ENCODE peak calls at places on chromosomes 3 and 15, in five cellular contexts. One of them, this sample, is unnamed.

GRCh38 chr3:53162672-53163458 is 1.9 kb downstream of the PRKCD start:
- DNase-seq in mesendoderm: peak; percentile 40
- DNase-seq in H1: no peak
- DNase-seq in IMR-90: no peak
- DNase-seq in neuronal stem cell: no peak
- DNase-seq in this sample: no peak

GRCh38 chr3:105274958-105275357 is 91.8 kb upstream of the ALCAM start:
- DNase-seq in IMR-90: peak; percentile 49
- DNase-seq in H1: no peak
- DNase-seq in neuronal stem cell: no peak
- DNase-seq in mesendoderm: no peak
- DNase-seq in this sample: no peak

GRCh38 chr3:30604091-30604490 is 2.3 kb upstream of the TGFBR2 start:
- DNase-seq in H1: no peak
- DNase-seq in IMR-90: peak; percentile 41
- DNase-seq in neuronal stem cell: no peak
- DNase-seq in mesendoderm: no peak
- DNase-seq in this sample: no peak

GRCh38 chr3:95048564-95048963 is 985.7 kb downstream of the NSUN3 start:
- DNase-seq in IMR-90: no peak
- DNase-seq in neuronal stem cell: no peak
- DNase-seq in H1: no peak
- DNase-seq in mesendoderm: no peak
- DNase-seq in this sample: no peak

GRCh38 chr15:57591822-57592367 is at the start of gene MYZAP:
- DNase-seq in neuronal stem cell: peak; percentile 36
- DNase-seq in H1: no peak
- DNase-seq in mesendoderm: peak; percentile 18
- DNase-seq in IMR-90: no peak
- DNase-seq in this sample: peak; percentile 81

GRCh38 chr15:74127954-74128784 is 2.2 kb upstream of the ISLR2 start:
- DNase-seq in mesendoderm: no peak
- DNase-seq in neuronal stem cell: no peak
- DNase-seq in H1: no peak
- DNase-seq in IMR-90: no peak
- DNase-seq in this sample: no peak

GRCh38 chr3:53065841-53066480 is 20.1 kb upstream of the SFMBT1 start:
- DNase-seq in mesendoderm: no peak
- DNase-seq in IMR-90: no peak
- DNase-seq in neuronal stem cell: no peak
- DNase-seq in H1: no peak
- DNase-seq in this sample: no peak

GRCh38 chr3:86788371-86788770 is 202.6 kb downstream of the VGLL3 start:
- DNase-seq in H1: no peak
- DNase-seq in IMR-90: no peak
- DNase-seq in mesendoderm: no peak
- DNase-seq in neuronal stem cell: no peak
- DNase-seq in this sample: no peak

GRCh38 chr3:115961390-115961789 is 338.1 kb downstream of the GAP43 start:
- DNase-seq in IMR-90: no peak
- DNase-seq in neuronal stem cell: no peak
- DNase-seq in H1: no peak
- DNase-seq in mesendoderm: no peak
- DNase-seq in this sample: no peak

GRCh38 chr3:73622135-73622534 is 2.6 kb downstream of the PDZRN3 start:
- DNase-seq in IMR-90: peak; percentile 47
- DNase-seq in mesendoderm: no peak
- DNase-seq in H1: no peak
- DNase-seq in neuronal stem cell: no peak
- DNase-seq in this sample: no peak

GRCh38 chr3:177195941-177196472 is 1.3 kb downstream of the TBL1XR1 start:
- DNase-seq in IMR-90: no peak
- DNase-seq in neuronal stem cell: peak; percentile 20
- DNase-seq in mesendoderm: no peak
- DNase-seq in H1: no peak
- DNase-seq in this sample: peak; percentile 46

GRCh38 chr3:89558711-89559110 is 451.3 kb downstream of the EPHA3 start:
- DNase-seq in mesendoderm: no peak
- DNase-seq in H1: no peak
- DNase-seq in IMR-90: no peak
- DNase-seq in neuronal stem cell: no peak
- DNase-seq in this sample: no peak

GRCh38 chr3:149377408-149378111 is at the start of gene TM4SF1:
- DNase-seq in neuronal stem cell: no peak
- DNase-seq in IMR-90: peak; percentile 97
- DNase-seq in H1: no peak
- DNase-seq in mesendoderm: peak; percentile 43
- DNase-seq in this sample: no peak

GRCh38 chr15:71056111-71056510 is 59.2 kb upstream of the THSD4 start:
- DNase-seq in neuronal stem cell: no peak
- DNase-seq in H1: no peak
- DNase-seq in mesendoderm: no peak
- DNase-seq in IMR-90: no peak
- DNase-seq in this sample: no peak

GRCh38 chr3:121769246-121769645 is 19.7 kb upstream of the GOLGB1 start:
- DNase-seq in neuronal stem cell: no peak
- DNase-seq in IMR-90: no peak
- DNase-seq in H1: no peak
- DNase-seq in mesendoderm: no peak
- DNase-seq in this sample: no peak

GRCh38 chr3:50674349-50675178 is at the start of gene DOCK3:
- DNase-seq in H1: no peak
- DNase-seq in IMR-90: peak; percentile 36
- DNase-seq in mesendoderm: peak; percentile 39
- DNase-seq in neuronal stem cell: peak; percentile 63
- DNase-seq in this sample: peak; percentile 68

GRCh38 chr15:98889930-98890695 is 117.5 kb downstream of the PGPEP1L start:
- DNase-seq in H1: no peak
- DNase-seq in mesendoderm: peak; percentile 70
- DNase-seq in IMR-90: peak; percentile 95
- DNase-seq in neuronal stem cell: no peak
- DNase-seq in this sample: peak; percentile 85
- H3K18ac ChIP-seq in H1: no peak overlapping the region
- H3K18ac ChIP-seq in mesendoderm: no peak overlapping the region
- H3K18ac ChIP-seq in IMR-90: peak overlapping the region; percentile 99
- H3K18ac ChIP-seq in neuronal stem cell: no peak overlapping the region
- H3K18ac ChIP-seq in this sample: no peak overlapping the region

DNA sequence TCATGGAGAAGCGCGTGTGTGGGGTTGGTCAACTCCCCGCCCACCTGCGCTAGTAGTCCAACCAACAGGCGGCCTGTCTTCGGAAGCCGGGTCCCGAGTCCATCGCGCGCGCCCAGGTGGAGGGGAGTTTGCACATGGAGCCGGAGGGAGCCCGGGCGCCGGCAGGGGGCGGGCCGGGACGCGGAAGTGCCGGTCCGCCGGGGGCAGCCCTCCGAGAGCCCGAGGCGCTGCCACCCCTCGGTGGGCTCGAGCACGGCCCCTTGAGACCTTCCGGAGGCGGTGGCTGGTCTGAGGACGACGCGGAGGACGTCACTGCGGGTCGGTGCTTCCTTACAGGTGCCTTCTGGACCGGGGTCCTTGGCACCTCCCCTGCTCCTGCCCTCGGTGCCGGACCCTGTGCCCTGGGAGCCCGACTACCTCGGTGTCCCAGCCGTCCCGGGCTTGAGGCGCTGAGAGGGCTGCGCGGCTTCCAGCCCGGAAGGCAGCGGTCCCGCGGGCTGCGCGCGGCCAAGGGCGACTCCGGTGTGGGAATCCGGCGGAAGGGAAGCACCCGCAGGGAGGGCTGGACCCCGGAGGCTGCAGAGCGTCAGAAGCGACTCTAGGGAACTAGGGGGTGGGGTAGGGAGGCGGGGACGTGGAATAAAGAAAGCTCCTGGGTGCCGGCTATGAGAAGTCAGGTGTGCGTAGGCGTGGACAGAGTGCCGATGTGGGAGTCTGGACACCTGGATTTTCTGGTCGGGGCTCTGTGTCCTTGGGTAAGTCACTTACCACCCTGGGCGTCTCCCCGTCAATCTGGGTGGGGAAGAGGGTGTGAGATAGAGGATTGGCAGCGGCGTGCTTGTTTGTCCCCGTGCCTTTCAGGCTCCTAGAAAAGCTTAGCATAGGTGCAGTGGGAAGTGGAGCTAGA is 212.3 kb downstream of the FGF12 start:
- DNase-seq in neuronal stem cell: peak; percentile 39
- DNase-seq in IMR-90: no peak
- DNase-seq in H1: peak; percentile 46
- DNase-seq in mesendoderm: peak; percentile 89
- DNase-seq in this sample: no peak
- H3K4me3 ChIP-seq in neuronal stem cell: peak overlapping the region; percentile 87
- H3K4me3 ChIP-seq in IMR-90: no peak overlapping the region
- H3K4me3 ChIP-seq in H1: peak overlapping the region; percentile 70
- H3K4me3 ChIP-seq in mesendoderm: peak overlapping the region; percentile 54
- H3K4me3 ChIP-seq in this sample: peak overlapping the region; percentile 78

DNA sequence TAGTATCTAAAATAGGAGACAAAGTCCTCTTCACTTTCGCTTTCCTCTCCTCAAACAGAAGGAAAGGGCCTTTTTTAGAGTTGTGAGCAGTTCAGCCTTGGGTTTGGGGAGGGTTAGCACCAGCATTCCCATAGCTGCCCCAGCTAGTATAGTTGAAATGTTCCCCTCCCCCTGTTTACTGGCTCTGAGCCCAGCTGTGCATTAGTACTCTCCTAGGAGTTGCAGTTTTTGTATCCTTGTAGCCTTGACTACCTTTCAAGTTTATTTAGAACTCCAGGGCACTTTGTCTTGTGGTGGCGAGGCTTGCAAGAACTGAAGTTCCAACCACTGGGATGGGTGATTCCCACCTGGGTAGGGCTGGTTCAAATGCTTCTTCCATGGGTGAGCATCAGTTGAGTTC is 245.1 kb upstream of the NAALADL2 start:
- DNase-seq in neuronal stem cell: no peak
- DNase-seq in IMR-90: no peak
- DNase-seq in H1: no peak
- DNase-seq in mesendoderm: no peak
- DNase-seq in this sample: no peak
- H3K18ac ChIP-seq in neuronal stem cell: no peak overlapping the region
- H3K18ac ChIP-seq in IMR-90: no peak overlapping the region
- H3K18ac ChIP-seq in H1: peak overlapping the region; percentile 19
- H3K18ac ChIP-seq in mesendoderm: no peak overlapping the region
- H3K18ac ChIP-seq in this sample: no peak overlapping the region

GRCh38 chr3:43285644-43286043 is 696 bp upstream of the SNRK start:
- DNase-seq in neuronal stem cell: peak; percentile 6
- DNase-seq in IMR-90: no peak
- DNase-seq in mesendoderm: peak; percentile 20
- DNase-seq in H1: no peak
- DNase-seq in this sample: no peak
- H3K4me3 ChIP-seq in neuronal stem cell: no peak overlapping the region
- H3K4me3 ChIP-seq in IMR-90: no peak overlapping the region
- H3K4me3 ChIP-seq in mesendoderm: no peak overlapping the region
- H3K4me3 ChIP-seq in H1: peak overlapping the region; percentile 77
- H3K4me3 ChIP-seq in this sample: no peak overlapping the region